ENCODE peak calls at places on chromosomes 5 and 9, in seven cellular contexts. T, E, Z, N, O, D and B are unnamed samples.

GRCh38 chr5:10118150-10118549 is 131.5 kb downstream of the ATPSCKMT start:
- DNase-seq in T (no peak), E (no peak), D (no peak), Z (no peak), N (no peak), O (no peak), B (no peak)

GRCh38 chr9:91818647-91819403 is 131.2 kb downstream of the ROR2 start:
- DNase-seq in D (no peak), T (peak), N (no peak), E (no peak), Z (no peak), O (no peak), B (no peak)

GRCh38 chr5:128258387-128258786 is 174.8 kb downstream of the SLC12A2 start:
- DNase-seq in O (no peak), D (no peak), T (no peak), Z (no peak), E (no peak), N (no peak), B (no peak)

GRCh38 chr9:18821794-18822193 is 211.2 kb downstream of the SAXO1 start:
- DNase-seq in E (no peak), O (no peak), N (no peak), Z (no peak), D (no peak), T (no peak), B (no peak)

GRCh38 chr9:136576269-136576626 is 30.4 kb upstream of the NOTCH1 start:
- DNase-seq in E (no peak), N (peak), T (peak), Z (no peak), D (peak), O (no peak), B (no peak)

GRCh38 chr5:167853421-167853820 is 438.0 kb upstream of the WWC1 start:
- DNase-seq in O (no peak), T (no peak), N (no peak), E (no peak), D (no peak), Z (no peak), B (no peak)

GRCh38 chr5:157680239-157680638 is 8.9 kb downstream of the C5orf52 start:
- DNase-seq in O (no peak), E (no peak), T (no peak), Z (no peak), D (no peak), N (no peak), B (peak)

GRCh38 chr5:107285772-107286171 is 385.0 kb downstream of the EFNA5 start:
- DNase-seq in O (no peak), E (no peak), D (no peak), Z (no peak), N (no peak), T (no peak), B (no peak)

GRCh38 chr9:1495684-1496083 is 445.5 kb downstream of the DMRT2 start:
- DNase-seq in N (no peak), Z (no peak), O (no peak), T (no peak), D (no peak), E (no peak), B (no peak)

GRCh38 chr5:123371575-123372179 is 51.5 kb downstream of the CEP120 start:
- DNase-seq in N (peak), O (no peak), T (peak), E (peak), Z (peak), D (no peak), B (no peak)

GRCh38 chr5:61734001-61734400 is 401.9 kb downstream of the ZSWIM6 start:
- DNase-seq in Z (no peak), T (no peak), E (no peak), N (no peak), D (no peak), O (no peak), B (no peak)
- TF ChIP-seq POLR2AphosphoS5 in Z (no peak), T (no peak), E (no peak), N (no peak), D (no peak), O (no peak), B (no peak)

GRCh38 chr9:37963936-37964739 is 60.2 kb upstream of the SLC25A51 start:
- DNase-seq in N (peak), E (no peak), O (no peak), T (no peak), Z (peak), D (peak), B (no peak)
- TF ChIP-seq POLR2AphosphoS5 in N (peak), E (peak), O (no peak), T (peak), Z (peak), D (peak), B (peak)

GRCh38 chr5:95808686-95809413 is 13.7 kb downstream of the GLRX start:
- DNase-seq in D (no peak), N (peak), Z (peak), O (peak), E (no peak), T (peak), B (no peak)
- TF ChIP-seq POLR2AphosphoS5 in D (no peak), N (no peak), Z (no peak), O (no peak), E (no peak), T (no peak), B (no peak)

GRCh38 chr5:80483636-80484232 is 4.2 kb upstream of the FAM151B start:
- DNase-seq in Z (no peak), T (no peak), E (no peak), D (no peak), N (no peak), O (no peak), B (no peak)
- TF ChIP-seq POLR2AphosphoS5 in Z (no peak), T (no peak), E (no peak), D (no peak), N (no peak), O (no peak), B (no peak)